ENCODE peak calls at places on chromosome 3, in seven cellular contexts. U is ovary, P is cardiac fibroblast, J is nephron progenitor cell, X is H9, E is thoracic aorta, D is spleen. T is an unnamed sample.
A peak's percentile ranks its signal among the peaks of the same experiment; 100 is the strongest.

GRCh38 chr3:14319654-14320182 is 82.7 kb upstream of the SLC6A6 start:
- DNase-seq in U (no peak), P (peak; percentile 84), J (peak; percentile 39), X (peak; percentile 92), E (no peak), D (no peak), T (peak; percentile 38)

GRCh38 chr3:45881031-45882022 is 5.0 kb upstream of the CCR9 start:
- DNase-seq in U (no peak), P (peak; percentile 31), J (no peak), X (no peak), E (no peak), D (no peak), T (no peak)

GRCh38 chr3:168342946-168343856 is 247.5 kb upstream of the GOLIM4 start:
- DNase-seq in U (no peak), P (no peak), J (no peak), X (no peak), E (no peak), D (no peak), T (no peak)

GRCh38 chr3:194485876-194486539 is 794 bp downstream of the ATP13A3 start:
- DNase-seq in U (peak; percentile 51), P (peak; percentile 47), J (no peak), X (no peak), E (no peak), D (peak; percentile 92), T (no peak)

GRCh38 chr3:16102905-16103364 is 71.5 kb upstream of the GALNT15 start:
- DNase-seq in U (no peak), P (peak; percentile 77), J (no peak), X (no peak), E (no peak), D (no peak), T (no peak)

GRCh38 chr3:12420393-12420792 is 63.9 kb upstream of the TSEN2 start:
- DNase-seq in U (no peak), P (no peak), J (no peak), X (no peak), E (no peak), D (no peak), T (no peak)

GRCh38 chr3:33131328-33132018 is 17.7 kb downstream of the CRTAP start:
- DNase-seq in U (peak; percentile 42), P (peak; percentile 84), J (peak; percentile 50), X (peak; percentile 74), E (no peak), D (no peak), T (peak; percentile 53)

GRCh38 chr3:34382859-34383258 is 584.4 kb downstream of the PDCD6IP start:
- DNase-seq in U (no peak), P (no peak), J (no peak), X (no peak), E (no peak), D (no peak), T (no peak)

GRCh38 chr3:194313642-194314430 is 37.3 kb downstream of the CPN2 start:
- DNase-seq in U (peak; percentile 92), P (no peak), J (no peak), X (no peak), E (no peak), D (peak; percentile 74), T (no peak)

GRCh38 chr3:78872195-78872594 is 895.6 kb downstream of the ROBO1 start:
- DNase-seq in U (no peak), P (peak; percentile 62), J (no peak), X (no peak), E (no peak), D (no peak), T (no peak)

GRCh38 chr3:98651766-98652077 is 58.3 kb upstream of the CPOX start:
- DNase-seq in U (no peak), P (no peak), J (no peak), X (no peak), E (no peak), D (no peak), T (no peak)

GRCh38 chr3:133549565-133549964 is 23.9 kb upstream of the CDV3 start:
- DNase-seq in U (no peak), P (no peak), J (no peak), X (no peak), E (no peak), D (no peak), T (no peak)

GRCh38 chr3:25420885-25421284 is 7.2 kb upstream of the RARB start:
- DNase-seq in U (no peak), P (peak; percentile 45), J (no peak), X (no peak), E (no peak), D (no peak), T (no peak)

GRCh38 chr3:15345608-15346137 is 13.3 kb upstream of the SH3BP5 start:
- DNase-seq in U (no peak), P (no peak), J (no peak), X (no peak), E (no peak), D (peak; percentile 85), T (no peak)

GRCh38 chr3:41893977-41894376 is 67.9 kb downstream of the ULK4 start:
- DNase-seq in U (peak; percentile 25), P (peak; percentile 79), J (no peak), X (no peak), E (no peak), D (no peak), T (no peak)

GRCh38 chr3:102354818-102355515 is 79.8 kb upstream of the ZPLD1 start:
- DNase-seq in U (no peak), P (peak; percentile 80), J (no peak), X (no peak), E (no peak), D (no peak), T (no peak)

GRCh38 chr3:52110502-52110901 is 43.7 kb downstream of the POC1A start:
- DNase-seq in U (no peak), P (no peak), J (no peak), X (no peak), E (no peak), D (peak; percentile 12), T (no peak)

GRCh38 chr3:150223090-150223489 is 185.0 kb upstream of the TSC22D2 start:
- DNase-seq in U (no peak), P (no peak), J (no peak), X (no peak), E (no peak), D (no peak), T (no peak)

GRCh38 chr3:150225986-150226385 is 182.1 kb upstream of the TSC22D2 start:
- DNase-seq in U (peak; percentile 28), P (peak; percentile 60), J (no peak), X (no peak), E (no peak), D (no peak), T (no peak)

GRCh38 chr3:150223568-150223967 is 184.5 kb upstream of the TSC22D2 start:
- DNase-seq in U (no peak), P (no peak), J (no peak), X (no peak), E (no peak), D (no peak), T (no peak)

GRCh38 chr3:150230037-150230436 is 178.1 kb upstream of the TSC22D2 start:
- DNase-seq in U (no peak), P (no peak), J (no peak), X (no peak), E (no peak), D (no peak), T (no peak)

DNA sequence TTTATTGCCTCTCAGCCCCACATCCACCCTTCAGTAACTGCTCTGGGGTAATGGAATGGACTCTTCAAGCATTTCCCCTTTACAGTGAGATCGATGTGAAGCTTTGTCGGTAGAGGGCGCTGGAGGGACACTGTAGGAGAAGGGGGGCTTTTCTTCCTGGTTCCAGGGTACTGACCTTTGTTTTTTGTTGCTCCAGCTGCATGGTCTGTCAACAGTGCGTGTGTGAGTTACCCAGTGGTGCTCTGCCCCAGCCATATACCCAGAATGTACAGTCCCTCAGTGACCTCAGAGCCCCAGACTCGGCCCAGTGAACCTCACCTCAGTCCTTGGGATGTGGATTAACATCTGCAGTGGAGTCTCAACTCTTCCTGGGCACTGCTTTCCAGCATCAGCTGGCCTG is 180.3 kb upstream of the TSC22D2 start:
- DNase-seq in U (no peak), P (peak; percentile 79), J (peak; percentile 87), X (peak; percentile 82), E (peak; percentile 10), D (no peak), T (peak; percentile 88)
- TF ChIP-seq CTCF in U (no peak), P (peak; percentile 87), J (peak; percentile 80), X (peak; percentile 91), E (peak; percentile 52), D (peak; percentile 50), T (peak; percentile 73)

GRCh38 chr3:54361884-54362283 is 239.5 kb downstream of the CACNA2D3 start:
- DNase-seq in U (no peak), P (no peak), J (no peak), X (no peak), E (no peak), D (no peak), T (no peak)
- TF ChIP-seq CTCF in U (no peak), P (no peak), J (no peak), X (no peak), E (no peak), D (no peak), T (no peak)

GRCh38 chr3:30578479-30578878 is 27.9 kb upstream of the TGFBR2 start:
- DNase-seq in U (no peak), P (peak; percentile 94), J (no peak), X (no peak), E (peak; percentile 4), D (peak; percentile 75), T (no peak)

GRCh38 chr3:30581067-30581585 is 25.3 kb upstream of the TGFBR2 start:
- DNase-seq in U (no peak), P (no peak), J (no peak), X (no peak), E (no peak), D (no peak), T (no peak)

GRCh38 chr3:30578986-30579579 is 27.3 kb upstream of the TGFBR2 start:
- DNase-seq in U (no peak), P (no peak), J (no peak), X (no peak), E (no peak), D (no peak), T (no peak)

GRCh38 chr3:30583973-30584372 is 22.4 kb upstream of the TGFBR2 start:
- DNase-seq in U (no peak), P (no peak), J (no peak), X (no peak), E (no peak), D (no peak), T (no peak)

GRCh38 chr3:30581982-30582381 is 24.4 kb upstream of the TGFBR2 start:
- DNase-seq in U (no peak), P (no peak), J (no peak), X (no peak), E (no peak), D (no peak), T (no peak)
- TF ChIP-seq CTCF in U (no peak), P (no peak), J (no peak), X (no peak), E (no peak), D (no peak), T (no peak)

GRCh38 chr3:141260131-141260927 is 28.7 kb downstream of the PXYLP1 start:
- DNase-seq in U (no peak), P (no peak), J (no peak), X (no peak), E (no peak), D (no peak), T (peak; percentile 11)

GRCh38 chr3:141257971-141258370 is 26.3 kb downstream of the PXYLP1 start:
- DNase-seq in U (no peak), P (peak; percentile 25), J (no peak), X (no peak), E (no peak), D (no peak), T (no peak)

GRCh38 chr3:141255137-141255536 is 23.5 kb downstream of the PXYLP1 start:
- DNase-seq in U (no peak), P (no peak), J (no peak), X (peak; percentile 10), E (no peak), D (no peak), T (no peak)

GRCh38 chr3:141253811-141254210 is 22.2 kb downstream of the PXYLP1 start:
- DNase-seq in U (no peak), P (no peak), J (no peak), X (no peak), E (no peak), D (no peak), T (no peak)

GRCh38 chr3:141255864-141256263 is 24.2 kb downstream of the PXYLP1 start:
- DNase-seq in U (no peak), P (peak; percentile 43), J (no peak), X (peak; percentile 67), E (no peak), D (no peak), T (no peak)
- TF ChIP-seq CTCF in U (no peak), P (peak; percentile 23), J (peak; percentile 39), X (peak; percentile 67), E (no peak), D (peak; percentile 40), T (peak; percentile 37)

T was measured in neural crest cell.